ENCODE peak calls at places on chromosomes 16 and 17, in nine cellular contexts. One of them, this sample, is unnamed.

GRCh38 chr17:75753514-75754377 is 11.2 kb downstream of the GALK1 start:
- DNase-seq in HFFc6: peak; percentile 44
- DNase-seq in amniotic stem cell: peak; percentile 15
- DNase-seq in mammary epithelial cell: no peak
- DNase-seq in HFF-Myc: no peak
- DNase-seq in iPS DF 19.7: no peak
- DNase-seq in iPS-NIHi11: peak; percentile 91
- DNase-seq in activated CD4-positive, alpha-beta T cell treated with anti-CD3 and anti-CD28 coated beads, Interleukin-2, amount 10 ng/mL, durations not matched to agents 7 days and 5 days: peak; percentile 62
- DNase-seq in stimulated activated CD8-positive, alpha-beta memory T cell treated with anti-CD3 and anti-CD28 coated beads, Interleukin-12 subunit alpha, Interleukin-12 subunit beta, amount 100 ng/mL, for 4 hours: peak; percentile 68
- DNase-seq in this sample: no peak

GRCh38 chr16:85090873-85091521 is 21.3 kb downstream of the CIBAR2 start:
- DNase-seq in HFFc6: no peak
- DNase-seq in amniotic stem cell: no peak
- DNase-seq in mammary epithelial cell: no peak
- DNase-seq in HFF-Myc: no peak
- DNase-seq in iPS DF 19.7: no peak
- DNase-seq in iPS-NIHi11: no peak
- DNase-seq in activated CD4-positive, alpha-beta T cell treated with anti-CD3 and anti-CD28 coated beads, Interleukin-2, amount 10 ng/mL, durations not matched to agents 7 days and 5 days: no peak
- DNase-seq in stimulated activated CD8-positive, alpha-beta memory T cell treated with anti-CD3 and anti-CD28 coated beads, Interleukin-12 subunit alpha, Interleukin-12 subunit beta, amount 100 ng/mL, for 4 hours: no peak
- DNase-seq in this sample: no peak

GRCh38 chr16:86373502-86373901 is 136.8 kb upstream of the FOXF1 start:
- DNase-seq in HFFc6: no peak
- DNase-seq in amniotic stem cell: no peak
- DNase-seq in mammary epithelial cell: no peak
- DNase-seq in HFF-Myc: no peak
- DNase-seq in iPS DF 19.7: no peak
- DNase-seq in iPS-NIHi11: no peak
- DNase-seq in activated CD4-positive, alpha-beta T cell treated with anti-CD3 and anti-CD28 coated beads, Interleukin-2, amount 10 ng/mL, durations not matched to agents 7 days and 5 days: no peak
- DNase-seq in stimulated activated CD8-positive, alpha-beta memory T cell treated with anti-CD3 and anti-CD28 coated beads, Interleukin-12 subunit alpha, Interleukin-12 subunit beta, amount 100 ng/mL, for 4 hours: no peak
- DNase-seq in this sample: no peak

GRCh38 chr17:290626-291025 is 62.0 kb downstream of the RPH3AL start:
- DNase-seq in HFFc6: no peak
- DNase-seq in amniotic stem cell: no peak
- DNase-seq in mammary epithelial cell: no peak
- DNase-seq in HFF-Myc: no peak
- DNase-seq in iPS DF 19.7: no peak
- DNase-seq in iPS-NIHi11: no peak
- DNase-seq in activated CD4-positive, alpha-beta T cell treated with anti-CD3 and anti-CD28 coated beads, Interleukin-2, amount 10 ng/mL, durations not matched to agents 7 days and 5 days: peak; percentile 3
- DNase-seq in stimulated activated CD8-positive, alpha-beta memory T cell treated with anti-CD3 and anti-CD28 coated beads, Interleukin-12 subunit alpha, Interleukin-12 subunit beta, amount 100 ng/mL, for 4 hours: no peak
- DNase-seq in this sample: no peak

GRCh38 chr16:24845726-24846547 is at the start of gene SLC5A11:
- DNase-seq in HFFc6: no peak
- DNase-seq in amniotic stem cell: no peak
- DNase-seq in mammary epithelial cell: no peak
- DNase-seq in HFF-Myc: no peak
- DNase-seq in iPS DF 19.7: no peak
- DNase-seq in iPS-NIHi11: no peak
- DNase-seq in activated CD4-positive, alpha-beta T cell treated with anti-CD3 and anti-CD28 coated beads, Interleukin-2, amount 10 ng/mL, durations not matched to agents 7 days and 5 days: no peak
- DNase-seq in stimulated activated CD8-positive, alpha-beta memory T cell treated with anti-CD3 and anti-CD28 coated beads, Interleukin-12 subunit alpha, Interleukin-12 subunit beta, amount 100 ng/mL, for 4 hours: no peak
- DNase-seq in this sample: no peak

GRCh38 chr17:2064980-2065785 is 10.3 kb downstream of the HIC1 start:
- DNase-seq in HFFc6: peak; percentile 72
- DNase-seq in amniotic stem cell: no peak
- DNase-seq in mammary epithelial cell: no peak
- DNase-seq in HFF-Myc: no peak
- DNase-seq in iPS DF 19.7: no peak
- DNase-seq in iPS-NIHi11: peak; percentile 81
- DNase-seq in activated CD4-positive, alpha-beta T cell treated with anti-CD3 and anti-CD28 coated beads, Interleukin-2, amount 10 ng/mL, durations not matched to agents 7 days and 5 days: peak; percentile 72
- DNase-seq in stimulated activated CD8-positive, alpha-beta memory T cell treated with anti-CD3 and anti-CD28 coated beads, Interleukin-12 subunit alpha, Interleukin-12 subunit beta, amount 100 ng/mL, for 4 hours: no peak
- DNase-seq in this sample: no peak

GRCh38 chr17:78979780-78980623 is at the start of gene LGALS3BP:
- DNase-seq in HFFc6: peak; percentile 51
- DNase-seq in amniotic stem cell: peak; percentile 12
- DNase-seq in mammary epithelial cell: peak; percentile 63
- DNase-seq in HFF-Myc: peak; percentile 27
- DNase-seq in iPS DF 19.7: no peak
- DNase-seq in iPS-NIHi11: peak; percentile 79
- DNase-seq in activated CD4-positive, alpha-beta T cell treated with anti-CD3 and anti-CD28 coated beads, Interleukin-2, amount 10 ng/mL, durations not matched to agents 7 days and 5 days: peak; percentile 68
- DNase-seq in stimulated activated CD8-positive, alpha-beta memory T cell treated with anti-CD3 and anti-CD28 coated beads, Interleukin-12 subunit alpha, Interleukin-12 subunit beta, amount 100 ng/mL, for 4 hours: no peak
- DNase-seq in this sample: no peak

GRCh38 chr16:68991075-68991474 is 114.4 kb upstream of the HAS3 start:
- DNase-seq in HFFc6: no peak
- DNase-seq in amniotic stem cell: no peak
- DNase-seq in mammary epithelial cell: peak; percentile 80
- DNase-seq in HFF-Myc: no peak
- DNase-seq in iPS DF 19.7: no peak
- DNase-seq in iPS-NIHi11: no peak
- DNase-seq in activated CD4-positive, alpha-beta T cell treated with anti-CD3 and anti-CD28 coated beads, Interleukin-2, amount 10 ng/mL, durations not matched to agents 7 days and 5 days: no peak
- DNase-seq in stimulated activated CD8-positive, alpha-beta memory T cell treated with anti-CD3 and anti-CD28 coated beads, Interleukin-12 subunit alpha, Interleukin-12 subunit beta, amount 100 ng/mL, for 4 hours: no peak
- DNase-seq in this sample: no peak

GRCh38 chr16:23905027-23905426 is 69.2 kb downstream of the PRKCB start:
- DNase-seq in HFFc6: peak; percentile 77
- DNase-seq in amniotic stem cell: peak; percentile 81
- DNase-seq in mammary epithelial cell: peak; percentile 66
- DNase-seq in HFF-Myc: peak; percentile 4
- DNase-seq in iPS DF 19.7: no peak
- DNase-seq in iPS-NIHi11: peak; percentile 39
- DNase-seq in activated CD4-positive, alpha-beta T cell treated with anti-CD3 and anti-CD28 coated beads, Interleukin-2, amount 10 ng/mL, durations not matched to agents 7 days and 5 days: no peak
- DNase-seq in stimulated activated CD8-positive, alpha-beta memory T cell treated with anti-CD3 and anti-CD28 coated beads, Interleukin-12 subunit alpha, Interleukin-12 subunit beta, amount 100 ng/mL, for 4 hours: no peak
- DNase-seq in this sample: no peak

GRCh38 chr16:55815320-55815719 is 17.6 kb downstream of the CES1 start:
- DNase-seq in HFFc6: no peak
- DNase-seq in amniotic stem cell: no peak
- DNase-seq in mammary epithelial cell: no peak
- DNase-seq in HFF-Myc: no peak
- DNase-seq in iPS DF 19.7: no peak
- DNase-seq in iPS-NIHi11: no peak
- DNase-seq in activated CD4-positive, alpha-beta T cell treated with anti-CD3 and anti-CD28 coated beads, Interleukin-2, amount 10 ng/mL, durations not matched to agents 7 days and 5 days: no peak
- DNase-seq in stimulated activated CD8-positive, alpha-beta memory T cell treated with anti-CD3 and anti-CD28 coated beads, Interleukin-12 subunit alpha, Interleukin-12 subunit beta, amount 100 ng/mL, for 4 hours: no peak
- DNase-seq in this sample: no peak